ENCODE peak calls at places on chromosomes 5 and 9, in seven cellular contexts. One of them, this sample, is unnamed.
A peak's percentile ranks its signal among the peaks of the same experiment; 100 is the strongest.

GRCh38 chr9:4297795-4298254 is 2.0 kb downstream of the GLIS3 start:
- DNase-seq in transverse colon: peak; percentile 67
- DNase-seq in SK-N-SH: peak; percentile 74
- DNase-seq in stomach: peak; percentile 58
- DNase-seq in ovary: peak; percentile 84
- DNase-seq in A549: peak; percentile 28
- DNase-seq in tibial nerve: peak; percentile 16
- DNase-seq in this sample: peak; percentile 80

GRCh38 chr9:135021393-135021789 is 66.1 kb upstream of the OLFM1 start:
- DNase-seq in SK-N-SH: no peak
- DNase-seq in A549: no peak
- DNase-seq in stomach: no peak
- DNase-seq in tibial nerve: no peak
- DNase-seq in transverse colon: no peak
- DNase-seq in ovary: no peak
- DNase-seq in this sample: no peak

GRCh38 chr5:168286386-168286785 is 5.1 kb upstream of the WWC1 start:
- DNase-seq in tibial nerve: no peak
- DNase-seq in stomach: no peak
- DNase-seq in transverse colon: no peak
- DNase-seq in ovary: no peak
- DNase-seq in SK-N-SH: no peak
- DNase-seq in A549: no peak
- DNase-seq in this sample: no peak

GRCh38 chr9:86282979-86283535 is 719 bp upstream of the ISCA1 start:
- DNase-seq in tibial nerve: no peak
- DNase-seq in transverse colon: no peak
- DNase-seq in A549: peak; percentile 8
- DNase-seq in SK-N-SH: no peak
- DNase-seq in stomach: no peak
- DNase-seq in ovary: peak; percentile 31
- DNase-seq in this sample: no peak

GRCh38 chr5:173452098-173452497 is 123.9 kb upstream of the STC2 start:
- DNase-seq in transverse colon: no peak
- DNase-seq in ovary: no peak
- DNase-seq in A549: no peak
- DNase-seq in stomach: no peak
- DNase-seq in SK-N-SH: no peak
- DNase-seq in tibial nerve: no peak
- DNase-seq in this sample: no peak

GRCh38 chr9:115373000-115373709 is 255.2 kb upstream of the TNC start:
- DNase-seq in transverse colon: no peak
- DNase-seq in A549: peak; percentile 82
- DNase-seq in SK-N-SH: no peak
- DNase-seq in stomach: peak; percentile 38
- DNase-seq in tibial nerve: no peak
- DNase-seq in ovary: no peak
- DNase-seq in this sample: no peak

GRCh38 chr9:78972303-78973002 is 599.3 kb upstream of the TLE4 start:
- DNase-seq in ovary: no peak
- DNase-seq in A549: no peak
- DNase-seq in stomach: no peak
- DNase-seq in SK-N-SH: no peak
- DNase-seq in transverse colon: no peak
- DNase-seq in tibial nerve: no peak
- DNase-seq in this sample: no peak

GRCh38 chr9:132238026-132238972 is 76.4 kb downstream of the NTNG2 start:
- DNase-seq in SK-N-SH: no peak
- DNase-seq in A549: no peak
- DNase-seq in tibial nerve: no peak
- DNase-seq in stomach: no peak
- DNase-seq in ovary: no peak
- DNase-seq in transverse colon: no peak
- DNase-seq in this sample: no peak

GRCh38 chr9:85522459-85523092 is 219.2 kb downstream of the AGTPBP1 start:
- DNase-seq in SK-N-SH: peak; percentile 68
- DNase-seq in transverse colon: peak; percentile 11
- DNase-seq in stomach: no peak
- DNase-seq in A549: peak; percentile 25
- DNase-seq in ovary: peak; percentile 27
- DNase-seq in tibial nerve: no peak
- DNase-seq in this sample: peak; percentile 68

GRCh38 chr5:135458921-135459331 is 6.8 kb upstream of the TIFAB start:
- DNase-seq in tibial nerve: no peak
- DNase-seq in ovary: peak; percentile 23
- DNase-seq in transverse colon: peak; percentile 84
- DNase-seq in stomach: peak; percentile 93
- DNase-seq in SK-N-SH: no peak
- DNase-seq in A549: no peak
- DNase-seq in this sample: peak; percentile 71

GRCh38 chr5:2756211-2756746 is 4.8 kb upstream of the IRX2 start:
- DNase-seq in stomach: peak; percentile 57
- DNase-seq in ovary: no peak
- DNase-seq in SK-N-SH: no peak
- DNase-seq in transverse colon: no peak
- DNase-seq in tibial nerve: no peak
- DNase-seq in A549: peak; percentile 43
- DNase-seq in this sample: no peak

GRCh38 chr5:138160706-138161105 is 17.7 kb downstream of the BRD8 start:
- DNase-seq in transverse colon: no peak
- DNase-seq in A549: no peak
- DNase-seq in ovary: no peak
- DNase-seq in tibial nerve: no peak
- DNase-seq in stomach: no peak
- DNase-seq in SK-N-SH: no peak
- DNase-seq in this sample: no peak

GRCh38 chr5:150616024-150616470 is 24.4 kb upstream of the SYNPO start:
- DNase-seq in tibial nerve: no peak
- DNase-seq in ovary: peak; percentile 82
- DNase-seq in SK-N-SH: peak; percentile 90
- DNase-seq in stomach: peak; percentile 95
- DNase-seq in transverse colon: peak; percentile 82
- DNase-seq in A549: no peak
- DNase-seq in this sample: no peak

GRCh38 chr5:150616506-150616905 is 24.0 kb upstream of the SYNPO start:
- DNase-seq in stomach: no peak
- DNase-seq in transverse colon: no peak
- DNase-seq in A549: no peak
- DNase-seq in SK-N-SH: peak; percentile 60
- DNase-seq in ovary: no peak
- DNase-seq in tibial nerve: no peak
- DNase-seq in this sample: no peak

GRCh38 chr5:150613991-150614650 is 26.3 kb upstream of the SYNPO start:
- DNase-seq in stomach: no peak
- DNase-seq in transverse colon: no peak
- DNase-seq in SK-N-SH: no peak
- DNase-seq in A549: no peak
- DNase-seq in tibial nerve: no peak
- DNase-seq in ovary: no peak
- DNase-seq in this sample: no peak

GRCh38 chr5:150614651-150615040 is 25.8 kb upstream of the SYNPO start:
- DNase-seq in stomach: no peak
- DNase-seq in ovary: no peak
- DNase-seq in tibial nerve: no peak
- DNase-seq in A549: no peak
- DNase-seq in SK-N-SH: no peak
- DNase-seq in transverse colon: no peak
- DNase-seq in this sample: no peak

DNA sequence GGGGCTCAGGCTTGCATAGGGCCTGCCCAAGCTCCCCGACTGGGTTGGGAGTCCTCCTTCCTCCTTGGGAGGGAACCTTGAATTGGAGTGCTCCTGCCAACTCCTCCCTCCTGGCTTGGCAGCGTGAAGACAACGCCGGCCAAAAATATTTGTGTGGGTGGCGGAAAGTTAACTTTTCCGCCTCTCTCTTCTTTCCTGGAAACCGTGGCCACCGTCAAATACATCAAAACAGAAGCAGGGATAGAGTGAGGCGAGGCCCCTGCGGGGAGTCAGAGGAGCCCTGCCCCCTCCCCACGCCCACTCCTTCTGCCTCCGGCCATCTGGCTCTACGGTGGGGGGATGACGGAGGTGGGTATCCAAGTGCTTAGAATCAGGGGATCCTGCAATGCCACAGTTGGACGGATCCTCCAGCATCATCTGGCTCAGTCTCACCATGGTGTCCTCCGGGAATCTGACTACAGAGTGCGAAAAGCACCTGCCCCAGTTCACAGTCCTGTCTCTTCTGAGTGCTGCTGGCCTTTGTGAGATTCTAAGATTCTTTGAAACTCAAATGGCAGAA is 25.2 kb upstream of the SYNPO start:
- DNase-seq in SK-N-SH: no peak
- DNase-seq in A549: no peak
- DNase-seq in ovary: peak; percentile 79
- DNase-seq in tibial nerve: no peak
- DNase-seq in stomach: peak; percentile 79
- DNase-seq in transverse colon: peak; percentile 41
- DNase-seq in this sample: no peak
- TF ChIP-seq EP300 in SK-N-SH: no peak
- TF ChIP-seq EP300 in A549: no peak
- TF ChIP-seq EP300 in ovary: no peak
- TF ChIP-seq EP300 in tibial nerve: no peak
- TF ChIP-seq EP300 in stomach: no peak
- TF ChIP-seq EP300 in transverse colon: no peak
- TF ChIP-seq EP300 in this sample: no peak

GRCh38 chr9:136109351-136110081 is 9.2 kb downstream of the TMEM250 start:
- DNase-seq in A549: peak; percentile 83
- DNase-seq in transverse colon: peak; percentile 96
- DNase-seq in ovary: peak; percentile 94
- DNase-seq in SK-N-SH: peak; percentile 96
- DNase-seq in stomach: peak; percentile 96
- DNase-seq in tibial nerve: peak; percentile 85
- DNase-seq in this sample: peak; percentile 94
- TF ChIP-seq EP300 in A549: peak; percentile 47
- TF ChIP-seq EP300 in transverse colon: peak; percentile 48
- TF ChIP-seq EP300 in ovary: no peak
- TF ChIP-seq EP300 in SK-N-SH: peak; percentile 66
- TF ChIP-seq EP300 in stomach: peak; percentile 54
- TF ChIP-seq EP300 in tibial nerve: peak; percentile 47
- TF ChIP-seq EP300 in this sample: no peak

GRCh38 chr5:91033370-91033769 is 349.7 kb downstream of the ARRDC3 start:
- DNase-seq in stomach: no peak
- DNase-seq in tibial nerve: no peak
- DNase-seq in SK-N-SH: no peak
- DNase-seq in ovary: no peak
- DNase-seq in transverse colon: peak; percentile 38
- DNase-seq in A549: no peak
- DNase-seq in this sample: no peak
- TF ChIP-seq EP300 in stomach: no peak
- TF ChIP-seq EP300 in tibial nerve: no peak
- TF ChIP-seq EP300 in SK-N-SH: no peak
- TF ChIP-seq EP300 in ovary: no peak
- TF ChIP-seq EP300 in transverse colon: no peak
- TF ChIP-seq EP300 in A549: no peak
- TF ChIP-seq EP300 in this sample: no peak

GRCh38 chr9:136667217-136667939 is 4.7 kb downstream of the EGFL7 start:
- DNase-seq in stomach: no peak
- DNase-seq in ovary: no peak
- DNase-seq in transverse colon: no peak
- DNase-seq in SK-N-SH: no peak
- DNase-seq in A549: no peak
- DNase-seq in tibial nerve: no peak
- DNase-seq in this sample: no peak
- TF ChIP-seq EP300 in stomach: no peak
- TF ChIP-seq EP300 in ovary: no peak
- TF ChIP-seq EP300 in transverse colon: no peak
- TF ChIP-seq EP300 in SK-N-SH: no peak
- TF ChIP-seq EP300 in A549: no peak
- TF ChIP-seq EP300 in tibial nerve: no peak
- TF ChIP-seq EP300 in this sample: no peak

This sample was measured in suprapubic skin.